ENCODE peak calls at places on chromosomes 3 and 15, in six cellular contexts. W is naive thymus-derived CD4-positive, alpha-beta T cell; H is CD4-positive, CD25-positive, alpha-beta regulatory T cell; R is mesendoderm; N is cardiac muscle cell; L is tibial nerve. J is an unnamed sample.

GRCh38 chr3:179760944-179761343 is 108.1 kb downstream of the USP13 start:
- DNase-seq in W (no peak), H (no peak), R (peak; percentile 34), N (no peak), L (no peak), J (no peak)

GRCh38 chr15:52112203-52112750 is 298 bp downstream of the BCL2L10 start:
- DNase-seq in W (peak; percentile 52), H (peak; percentile 50), R (no peak), N (peak; percentile 22), L (no peak), J (no peak)

GRCh38 chr3:132703733-132704132 is 18.5 kb downstream of the NPHP3 start:
- DNase-seq in W (no peak), H (no peak), R (no peak), N (no peak), L (no peak), J (no peak)

GRCh38 chr3:88732211-88732610 is 375.2 kb upstream of the EPHA3 start:
- DNase-seq in W (no peak), H (no peak), R (no peak), N (no peak), L (no peak), J (no peak)

GRCh38 chr3:183290216-183290615 is 37.2 kb downstream of the B3GNT5 start:
- DNase-seq in W (no peak), H (no peak), R (no peak), N (no peak), L (no peak), J (no peak)

GRCh38 chr15:70248116-70249025 is 150.7 kb upstream of the TLE3 start:
- DNase-seq in W (no peak), H (no peak), R (peak; percentile 79), N (peak; percentile 45), L (no peak), J (no peak)

GRCh38 chr3:50486219-50486888 is 17.1 kb downstream of the CACNA2D2 start:
- DNase-seq in W (no peak), H (no peak), R (no peak), N (no peak), L (no peak), J (no peak)

GRCh38 chr15:92336588-92336987 is 57.1 kb upstream of the ST8SIA2 start:
- DNase-seq in W (no peak), H (no peak), R (no peak), N (no peak), L (no peak), J (no peak)

GRCh38 chr15:101148166-101148880 is 103.5 kb downstream of the CHSY1 start:
- DNase-seq in W (no peak), H (no peak), R (no peak), N (no peak), L (no peak), J (no peak)

GRCh38 chr3:34102290-34102689 is 303.9 kb downstream of the PDCD6IP start:
- DNase-seq in W (no peak), H (no peak), R (no peak), N (no peak), L (no peak), J (no peak)

GRCh38 chr3:57876632-57877031 is 120.5 kb downstream of the SLMAP start:
- DNase-seq in W (no peak), H (no peak), R (no peak), N (no peak), L (no peak), J (no peak)

GRCh38 chr3:146558811-146559210 is 14.4 kb upstream of the PLSCR1 start:
- DNase-seq in W (no peak), H (no peak), R (no peak), N (no peak), L (no peak), J (no peak)

DNA sequence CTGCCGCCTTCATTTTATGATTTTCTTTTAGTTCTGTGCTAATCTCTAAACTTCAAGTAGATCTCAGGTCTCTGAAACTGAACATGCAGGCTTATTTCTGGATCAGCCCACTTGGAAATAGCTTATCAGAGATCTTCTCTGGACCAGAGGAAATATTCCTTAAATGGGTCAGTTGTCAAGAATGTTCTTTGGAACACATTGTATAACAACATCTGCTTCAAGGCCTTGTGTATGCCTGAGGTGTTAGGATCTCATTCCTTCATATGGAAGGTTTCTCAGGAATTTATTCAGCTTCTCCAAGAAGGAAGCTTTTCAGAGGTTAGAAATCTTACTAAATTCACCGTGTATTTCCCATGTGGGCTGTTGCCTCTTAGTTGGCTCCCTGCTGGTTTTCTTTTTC is 47.4 kb downstream of the SYN2 start:
- DNase-seq in W (no peak), H (no peak), R (peak; percentile 32), N (no peak), L (no peak), J (no peak)
- H3K27me3 ChIP-seq in W (peaks cover 4% of the 10 kb centered on the region), H (peaks cover 1% of the 10 kb centered on the region), R (no peaks in the 10 kb centered on the region), N (no peaks in the 10 kb centered on the region), L (no peaks in the 10 kb centered on the region), J (no peaks in the 10 kb centered on the region)

GRCh38 chr3:24249523-24249922 is 245.1 kb downstream of the THRB start:
- DNase-seq in W (no peak), H (no peak), R (no peak), N (no peak), L (no peak), J (no peak)
- H3K27me3 ChIP-seq in W (no peaks in the 10 kb centered on the region), H (no peaks in the 10 kb centered on the region), R (no peaks in the 10 kb centered on the region), N (no peaks in the 10 kb centered on the region), L (no peaks in the 10 kb centered on the region), J (no peaks in the 10 kb centered on the region)

GRCh38 chr15:77769700-77770099 is 137.0 kb upstream of the LINGO1 start:
- DNase-seq in W (no peak), H (no peak), R (no peak), N (no peak), L (no peak), J (no peak)

GRCh38 chr15:77762747-77763146 is 130.0 kb upstream of the LINGO1 start:
- DNase-seq in W (no peak), H (no peak), R (no peak), N (no peak), L (no peak), J (no peak)

GRCh38 chr15:77759896-77760592 is 127.3 kb upstream of the LINGO1 start:
- DNase-seq in W (no peak), H (no peak), R (no peak), N (no peak), L (no peak), J (no peak)

GRCh38 chr15:77768107-77768506 is 135.4 kb upstream of the LINGO1 start:
- DNase-seq in W (no peak), H (no peak), R (no peak), N (no peak), L (no peak), J (no peak)

GRCh38 chr15:77764095-77764494 is 131.4 kb upstream of the LINGO1 start:
- DNase-seq in W (no peak), H (no peak), R (no peak), N (no peak), L (no peak), J (no peak)
- H3K27me3 ChIP-seq in W (no peaks in the 10 kb centered on the region), H (peaks cover 4% of the 10 kb centered on the region), R (no peaks in the 10 kb centered on the region), N (no peaks in the 10 kb centered on the region), L (no peaks in the 10 kb centered on the region), J (peaks cover 27% of the 10 kb centered on the region)

GRCh38 chr15:83930813-83931212 is 276.9 kb downstream of the ADAMTSL3 start:
- DNase-seq in W (no peak), H (no peak), R (no peak), N (no peak), L (no peak), J (no peak)

GRCh38 chr15:83930392-83930791 is 276.5 kb downstream of the ADAMTSL3 start:
- DNase-seq in W (no peak), H (no peak), R (no peak), N (no peak), L (no peak), J (no peak)

GRCh38 chr15:83928392-83928734 is 274.4 kb downstream of the ADAMTSL3 start:
- DNase-seq in W (no peak), H (peak; percentile 66), R (no peak), N (no peak), L (no peak), J (no peak)

GRCh38 chr15:83928878-83929418 is 275.0 kb downstream of the ADAMTSL3 start:
- DNase-seq in W (no peak), H (peak; percentile 60), R (no peak), N (no peak), L (no peak), J (no peak)

DNA sequence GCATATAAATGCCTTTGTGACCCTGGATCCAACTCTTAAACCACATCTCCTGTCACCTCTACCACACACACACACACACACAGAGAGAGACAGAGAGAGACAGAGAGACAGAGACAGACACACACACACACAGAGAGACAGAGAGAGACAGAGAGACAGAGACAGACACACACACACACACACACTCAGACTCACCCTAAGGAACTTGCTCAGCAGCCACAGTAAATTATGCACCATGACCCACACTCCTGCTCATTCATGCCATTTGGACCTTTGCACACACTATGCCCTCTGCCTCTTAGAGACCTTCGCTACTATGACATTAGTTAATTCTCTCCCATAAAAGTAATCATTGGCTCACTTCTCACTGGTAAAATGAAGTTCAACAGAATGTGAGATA is 275.7 kb downstream of the ADAMTSL3 start:
- DNase-seq in W (no peak), H (no peak), R (no peak), N (no peak), L (no peak), J (no peak)
- H3K27me3 ChIP-seq in W (no peaks in the 10 kb centered on the region), H (no peaks in the 10 kb centered on the region), R (no peaks in the 10 kb centered on the region), N (no peaks in the 10 kb centered on the region), L (no peaks in the 10 kb centered on the region), J (no peaks in the 10 kb centered on the region)

DNA sequence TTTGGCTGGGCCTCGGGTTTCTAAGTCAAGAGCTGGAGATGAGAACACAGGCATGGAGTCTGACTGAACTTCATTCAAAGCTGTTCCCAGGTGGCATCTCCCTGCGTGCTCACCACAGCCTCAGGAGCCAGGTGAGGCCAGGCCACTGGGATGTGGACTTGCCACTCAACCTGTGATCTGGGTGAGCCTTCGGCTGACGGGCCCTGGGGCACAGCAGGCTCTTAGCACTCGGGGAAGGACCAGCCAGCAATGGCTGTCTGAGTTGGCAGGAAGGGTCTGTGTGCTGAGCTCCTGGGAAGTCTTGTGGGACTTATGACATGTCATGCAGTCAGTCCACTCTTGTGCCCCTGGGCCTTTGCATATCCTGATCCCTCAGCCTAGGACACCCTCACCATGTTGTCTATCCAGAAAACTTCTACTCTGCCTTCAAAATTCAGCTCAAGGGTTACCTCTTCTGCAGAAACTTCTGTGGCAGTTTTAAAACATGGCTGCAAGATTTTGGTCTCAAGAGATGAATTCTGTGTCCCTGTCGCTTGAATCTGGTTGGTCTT is 21.9 kb downstream of the CRABP1 start:
- DNase-seq in W (no peak), H (no peak), R (no peak), N (no peak), L (no peak), J (no peak)
- H3K27me3 ChIP-seq in W (no peaks in the 10 kb centered on the region), H (no peaks in the 10 kb centered on the region), R (no peaks in the 10 kb centered on the region), N (no peaks in the 10 kb centered on the region), L (no peaks in the 10 kb centered on the region), J (peaks cover 12% of the 10 kb centered on the region)

GRCh38 chr3:126117212-126117611 is 33.3 kb upstream of the SLC41A3 start:
- DNase-seq in W (no peak), H (no peak), R (no peak), N (no peak), L (no peak), J (no peak)

GRCh38 chr3:126121074-126121473 is 37.1 kb upstream of the SLC41A3 start:
- DNase-seq in W (no peak), H (no peak), R (no peak), N (no peak), L (no peak), J (no peak)

GRCh38 chr3:126118591-126118990 is 34.7 kb upstream of the SLC41A3 start:
- DNase-seq in W (no peak), H (no peak), R (no peak), N (no peak), L (no peak), J (no peak)

GRCh38 chr3:126117786-126118185 is 33.9 kb upstream of the SLC41A3 start:
- DNase-seq in W (no peak), H (no peak), R (no peak), N (no peak), L (no peak), J (no peak)

GRCh38 chr3:126119008-126119675 is 35.2 kb upstream of the SLC41A3 start:
- DNase-seq in W (no peak), H (no peak), R (no peak), N (no peak), L (no peak), J (peak; percentile 13)
- H3K27me3 ChIP-seq in W (no peaks in the 10 kb centered on the region), H (no peaks in the 10 kb centered on the region), R (no peaks in the 10 kb centered on the region), N (no peaks in the 10 kb centered on the region), L (no peaks in the 10 kb centered on the region), J (peaks cover 8% of the 10 kb centered on the region)